ENCODE peak calls at places on chromosome 18, in ten cellular contexts. One of them, this sample, is unnamed.

GRCh38 chr18:10518595-10519273 is 7.1 kb upstream of the NAPG start:
- DNase-seq in stimulated activated CD8-positive, alpha-beta memory T cell treated with anti-CD3 and anti-CD28 coated beads, Interleukin-7, amount 100 ng/mL, for 24 hours: no peak
- DNase-seq in A549: no peak
- DNase-seq in HCT116: no peak
- DNase-seq in Calu3: no peak
- DNase-seq in coronary artery: no peak
- DNase-seq in neural progenitor cell: peak
- DNase-seq in activated naive CD8-positive, alpha-beta T cell treated with anti-CD3 and anti-CD28 coated beads, Interleukin-2, amount 50 U/mL, for 24 hours: no peak
- DNase-seq in body of pancreas: peak
- DNase-seq in AG09319: no peak
- DNase-seq in this sample: no peak

GRCh38 chr18:21742323-21742687 is 1.7 kb downstream of the MIB1 start:
- DNase-seq in stimulated activated CD8-positive, alpha-beta memory T cell treated with anti-CD3 and anti-CD28 coated beads, Interleukin-7, amount 100 ng/mL, for 24 hours: no peak
- DNase-seq in A549: no peak
- DNase-seq in HCT116: no peak
- DNase-seq in Calu3: no peak
- DNase-seq in coronary artery: no peak
- DNase-seq in neural progenitor cell: no peak
- DNase-seq in activated naive CD8-positive, alpha-beta T cell treated with anti-CD3 and anti-CD28 coated beads, Interleukin-2, amount 50 U/mL, for 24 hours: no peak
- DNase-seq in body of pancreas: no peak
- DNase-seq in AG09319: no peak
- DNase-seq in this sample: no peak

GRCh38 chr18:54149078-54149697 is 75.3 kb downstream of the MBD2 start:
- DNase-seq in stimulated activated CD8-positive, alpha-beta memory T cell treated with anti-CD3 and anti-CD28 coated beads, Interleukin-7, amount 100 ng/mL, for 24 hours: peak
- DNase-seq in A549: peak
- DNase-seq in HCT116: peak
- DNase-seq in Calu3: peak
- DNase-seq in coronary artery: no peak
- DNase-seq in neural progenitor cell: no peak
- DNase-seq in activated naive CD8-positive, alpha-beta T cell treated with anti-CD3 and anti-CD28 coated beads, Interleukin-2, amount 50 U/mL, for 24 hours: peak
- DNase-seq in body of pancreas: peak
- DNase-seq in AG09319: peak
- DNase-seq in this sample: no peak

GRCh38 chr18:68431922-68432198 is 283.0 kb downstream of the TMX3 start:
- DNase-seq in stimulated activated CD8-positive, alpha-beta memory T cell treated with anti-CD3 and anti-CD28 coated beads, Interleukin-7, amount 100 ng/mL, for 24 hours: no peak
- DNase-seq in A549: no peak
- DNase-seq in HCT116: no peak
- DNase-seq in Calu3: no peak
- DNase-seq in coronary artery: no peak
- DNase-seq in neural progenitor cell: no peak
- DNase-seq in activated naive CD8-positive, alpha-beta T cell treated with anti-CD3 and anti-CD28 coated beads, Interleukin-2, amount 50 U/mL, for 24 hours: no peak
- DNase-seq in body of pancreas: no peak
- DNase-seq in AG09319: no peak
- DNase-seq in this sample: no peak

GRCh38 chr18:59448546-59448945 is 89.5 kb upstream of the LMAN1 start:
- DNase-seq in stimulated activated CD8-positive, alpha-beta memory T cell treated with anti-CD3 and anti-CD28 coated beads, Interleukin-7, amount 100 ng/mL, for 24 hours: no peak
- DNase-seq in A549: no peak
- DNase-seq in HCT116: no peak
- DNase-seq in Calu3: no peak
- DNase-seq in coronary artery: no peak
- DNase-seq in neural progenitor cell: no peak
- DNase-seq in activated naive CD8-positive, alpha-beta T cell treated with anti-CD3 and anti-CD28 coated beads, Interleukin-2, amount 50 U/mL, for 24 hours: no peak
- DNase-seq in body of pancreas: no peak
- DNase-seq in AG09319: peak
- DNase-seq in this sample: no peak

GRCh38 chr18:76822510-76823165 is at the start of gene ZNF236:
- DNase-seq in stimulated activated CD8-positive, alpha-beta memory T cell treated with anti-CD3 and anti-CD28 coated beads, Interleukin-7, amount 100 ng/mL, for 24 hours: peak
- DNase-seq in A549: peak
- DNase-seq in HCT116: no peak
- DNase-seq in Calu3: peak
- DNase-seq in coronary artery: no peak
- DNase-seq in neural progenitor cell: peak
- DNase-seq in activated naive CD8-positive, alpha-beta T cell treated with anti-CD3 and anti-CD28 coated beads, Interleukin-2, amount 50 U/mL, for 24 hours: peak
- DNase-seq in body of pancreas: peak
- DNase-seq in AG09319: peak
- DNase-seq in this sample: no peak

GRCh38 chr18:22828171-22828570 is 105.0 kb upstream of the RBBP8 start:
- DNase-seq in stimulated activated CD8-positive, alpha-beta memory T cell treated with anti-CD3 and anti-CD28 coated beads, Interleukin-7, amount 100 ng/mL, for 24 hours: no peak
- DNase-seq in A549: no peak
- DNase-seq in HCT116: no peak
- DNase-seq in Calu3: no peak
- DNase-seq in coronary artery: no peak
- DNase-seq in neural progenitor cell: no peak
- DNase-seq in activated naive CD8-positive, alpha-beta T cell treated with anti-CD3 and anti-CD28 coated beads, Interleukin-2, amount 50 U/mL, for 24 hours: no peak
- DNase-seq in body of pancreas: no peak
- DNase-seq in AG09319: no peak
- DNase-seq in this sample: no peak

GRCh38 chr18:41145526-41145925 is 809.5 kb upstream of the PIK3C3 start:
- DNase-seq in stimulated activated CD8-positive, alpha-beta memory T cell treated with anti-CD3 and anti-CD28 coated beads, Interleukin-7, amount 100 ng/mL, for 24 hours: no peak
- DNase-seq in A549: no peak
- DNase-seq in HCT116: no peak
- DNase-seq in Calu3: no peak
- DNase-seq in coronary artery: no peak
- DNase-seq in neural progenitor cell: no peak
- DNase-seq in activated naive CD8-positive, alpha-beta T cell treated with anti-CD3 and anti-CD28 coated beads, Interleukin-2, amount 50 U/mL, for 24 hours: no peak
- DNase-seq in body of pancreas: no peak
- DNase-seq in AG09319: no peak
- DNase-seq in this sample: no peak

GRCh38 chr18:36127866-36128845 is 984 bp downstream of the SLC39A6 start:
- DNase-seq in stimulated activated CD8-positive, alpha-beta memory T cell treated with anti-CD3 and anti-CD28 coated beads, Interleukin-7, amount 100 ng/mL, for 24 hours: no peak
- DNase-seq in A549: no peak
- DNase-seq in HCT116: no peak
- DNase-seq in Calu3: peak
- DNase-seq in coronary artery: no peak
- DNase-seq in neural progenitor cell: peak
- DNase-seq in activated naive CD8-positive, alpha-beta T cell treated with anti-CD3 and anti-CD28 coated beads, Interleukin-2, amount 50 U/mL, for 24 hours: peak
- DNase-seq in body of pancreas: no peak
- DNase-seq in AG09319: no peak
- DNase-seq in this sample: no peak

GRCh38 chr18:26386002-26386401 is 159.8 kb downstream of the TAF4B start:
- DNase-seq in stimulated activated CD8-positive, alpha-beta memory T cell treated with anti-CD3 and anti-CD28 coated beads, Interleukin-7, amount 100 ng/mL, for 24 hours: no peak
- DNase-seq in A549: no peak
- DNase-seq in HCT116: no peak
- DNase-seq in Calu3: peak
- DNase-seq in coronary artery: no peak
- DNase-seq in neural progenitor cell: no peak
- DNase-seq in activated naive CD8-positive, alpha-beta T cell treated with anti-CD3 and anti-CD28 coated beads, Interleukin-2, amount 50 U/mL, for 24 hours: no peak
- DNase-seq in body of pancreas: peak
- DNase-seq in AG09319: peak
- DNase-seq in this sample: no peak

GRCh38 chr18:79406708-79407107 is 11.0 kb downstream of the NFATC1 start:
- DNase-seq in stimulated activated CD8-positive, alpha-beta memory T cell treated with anti-CD3 and anti-CD28 coated beads, Interleukin-7, amount 100 ng/mL, for 24 hours: no peak
- DNase-seq in A549: no peak
- DNase-seq in HCT116: no peak
- DNase-seq in Calu3: no peak
- DNase-seq in coronary artery: no peak
- DNase-seq in neural progenitor cell: no peak
- DNase-seq in activated naive CD8-positive, alpha-beta T cell treated with anti-CD3 and anti-CD28 coated beads, Interleukin-2, amount 50 U/mL, for 24 hours: no peak
- DNase-seq in body of pancreas: no peak
- DNase-seq in AG09319: no peak
- DNase-seq in this sample: no peak

GRCh38 chr18:22378672-22379282 is 38.9 kb downstream of the CTAGE1 start:
- DNase-seq in stimulated activated CD8-positive, alpha-beta memory T cell treated with anti-CD3 and anti-CD28 coated beads, Interleukin-7, amount 100 ng/mL, for 24 hours: no peak
- DNase-seq in A549: peak
- DNase-seq in HCT116: peak
- DNase-seq in Calu3: peak
- DNase-seq in coronary artery: no peak
- DNase-seq in neural progenitor cell: peak
- DNase-seq in activated naive CD8-positive, alpha-beta T cell treated with anti-CD3 and anti-CD28 coated beads, Interleukin-2, amount 50 U/mL, for 24 hours: peak
- DNase-seq in body of pancreas: peak
- DNase-seq in AG09319: no peak
- DNase-seq in this sample: no peak

GRCh38 chr18:136433-136832 is 21.9 kb upstream of the USP14 start:
- DNase-seq in stimulated activated CD8-positive, alpha-beta memory T cell treated with anti-CD3 and anti-CD28 coated beads, Interleukin-7, amount 100 ng/mL, for 24 hours: no peak
- DNase-seq in A549: no peak
- DNase-seq in HCT116: no peak
- DNase-seq in Calu3: no peak
- DNase-seq in coronary artery: no peak
- DNase-seq in neural progenitor cell: no peak
- DNase-seq in activated naive CD8-positive, alpha-beta T cell treated with anti-CD3 and anti-CD28 coated beads, Interleukin-2, amount 50 U/mL, for 24 hours: peak
- DNase-seq in body of pancreas: no peak
- DNase-seq in AG09319: no peak
- DNase-seq in this sample: no peak

GRCh38 chr18:76932026-76932819 is 109.9 kb downstream of the ZNF236 start:
- DNase-seq in stimulated activated CD8-positive, alpha-beta memory T cell treated with anti-CD3 and anti-CD28 coated beads, Interleukin-7, amount 100 ng/mL, for 24 hours: no peak
- DNase-seq in A549: no peak
- DNase-seq in HCT116: no peak
- DNase-seq in Calu3: no peak
- DNase-seq in coronary artery: no peak
- DNase-seq in neural progenitor cell: no peak
- DNase-seq in activated naive CD8-positive, alpha-beta T cell treated with anti-CD3 and anti-CD28 coated beads, Interleukin-2, amount 50 U/mL, for 24 hours: no peak
- DNase-seq in body of pancreas: peak
- DNase-seq in AG09319: no peak
- DNase-seq in this sample: no peak

GRCh38 chr18:73980289-73980979 is 167.2 kb downstream of the FBXO15 start:
- DNase-seq in stimulated activated CD8-positive, alpha-beta memory T cell treated with anti-CD3 and anti-CD28 coated beads, Interleukin-7, amount 100 ng/mL, for 24 hours: no peak
- DNase-seq in A549: peak
- DNase-seq in HCT116: peak
- DNase-seq in Calu3: peak
- DNase-seq in coronary artery: no peak
- DNase-seq in neural progenitor cell: peak
- DNase-seq in activated naive CD8-positive, alpha-beta T cell treated with anti-CD3 and anti-CD28 coated beads, Interleukin-2, amount 50 U/mL, for 24 hours: no peak
- DNase-seq in body of pancreas: no peak
- DNase-seq in AG09319: no peak
- DNase-seq in this sample: no peak

GRCh38 chr18:3867768-3868445 is 417.9 kb downstream of the TGIF1 start:
- DNase-seq in stimulated activated CD8-positive, alpha-beta memory T cell treated with anti-CD3 and anti-CD28 coated beads, Interleukin-7, amount 100 ng/mL, for 24 hours: no peak
- DNase-seq in A549: no peak
- DNase-seq in HCT116: no peak
- DNase-seq in Calu3: no peak
- DNase-seq in coronary artery: no peak
- DNase-seq in neural progenitor cell: no peak
- DNase-seq in activated naive CD8-positive, alpha-beta T cell treated with anti-CD3 and anti-CD28 coated beads, Interleukin-2, amount 50 U/mL, for 24 hours: no peak
- DNase-seq in body of pancreas: no peak
- DNase-seq in AG09319: no peak
- DNase-seq in this sample: peak

GRCh38 chr18:73214970-73215369 is 347.2 kb upstream of the NETO1 start:
- DNase-seq in stimulated activated CD8-positive, alpha-beta memory T cell treated with anti-CD3 and anti-CD28 coated beads, Interleukin-7, amount 100 ng/mL, for 24 hours: no peak
- DNase-seq in A549: no peak
- DNase-seq in HCT116: no peak
- DNase-seq in Calu3: no peak
- DNase-seq in coronary artery: no peak
- DNase-seq in neural progenitor cell: no peak
- DNase-seq in activated naive CD8-positive, alpha-beta T cell treated with anti-CD3 and anti-CD28 coated beads, Interleukin-2, amount 50 U/mL, for 24 hours: no peak
- DNase-seq in body of pancreas: no peak
- DNase-seq in AG09319: no peak
- DNase-seq in this sample: no peak

GRCh38 chr18:26553943-26554342 is 5.6 kb upstream of the KCTD1 start:
- DNase-seq in stimulated activated CD8-positive, alpha-beta memory T cell treated with anti-CD3 and anti-CD28 coated beads, Interleukin-7, amount 100 ng/mL, for 24 hours: no peak
- DNase-seq in A549: no peak
- DNase-seq in HCT116: no peak
- DNase-seq in Calu3: no peak
- DNase-seq in coronary artery: no peak
- DNase-seq in neural progenitor cell: no peak
- DNase-seq in activated naive CD8-positive, alpha-beta T cell treated with anti-CD3 and anti-CD28 coated beads, Interleukin-2, amount 50 U/mL, for 24 hours: no peak
- DNase-seq in body of pancreas: no peak
- DNase-seq in AG09319: no peak
- DNase-seq in this sample: no peak

GRCh38 chr18:58908006-58908405 is 43.3 kb downstream of the ZNF532 start:
- DNase-seq in stimulated activated CD8-positive, alpha-beta memory T cell treated with anti-CD3 and anti-CD28 coated beads, Interleukin-7, amount 100 ng/mL, for 24 hours: no peak
- DNase-seq in A549: no peak
- DNase-seq in HCT116: no peak
- DNase-seq in Calu3: no peak
- DNase-seq in coronary artery: no peak
- DNase-seq in neural progenitor cell: no peak
- DNase-seq in activated naive CD8-positive, alpha-beta T cell treated with anti-CD3 and anti-CD28 coated beads, Interleukin-2, amount 50 U/mL, for 24 hours: no peak
- DNase-seq in body of pancreas: no peak
- DNase-seq in AG09319: no peak
- DNase-seq in this sample: no peak

GRCh38 chr18:77622009-77622692 is 372.5 kb downstream of the GALR1 start:
- DNase-seq in stimulated activated CD8-positive, alpha-beta memory T cell treated with anti-CD3 and anti-CD28 coated beads, Interleukin-7, amount 100 ng/mL, for 24 hours: no peak
- DNase-seq in A549: no peak
- DNase-seq in HCT116: no peak
- DNase-seq in Calu3: no peak
- DNase-seq in coronary artery: no peak
- DNase-seq in neural progenitor cell: no peak
- DNase-seq in activated naive CD8-positive, alpha-beta T cell treated with anti-CD3 and anti-CD28 coated beads, Interleukin-2, amount 50 U/mL, for 24 hours: peak
- DNase-seq in body of pancreas: no peak
- DNase-seq in AG09319: no peak
- DNase-seq in this sample: no peak

GRCh38 chr18:76565238-76566173 is 70.5 kb upstream of the ZNF516 start:
- DNase-seq in stimulated activated CD8-positive, alpha-beta memory T cell treated with anti-CD3 and anti-CD28 coated beads, Interleukin-7, amount 100 ng/mL, for 24 hours: no peak
- DNase-seq in A549: no peak
- DNase-seq in HCT116: no peak
- DNase-seq in Calu3: no peak
- DNase-seq in coronary artery: no peak
- DNase-seq in neural progenitor cell: peak
- DNase-seq in activated naive CD8-positive, alpha-beta T cell treated with anti-CD3 and anti-CD28 coated beads, Interleukin-2, amount 50 U/mL, for 24 hours: no peak
- DNase-seq in body of pancreas: peak
- DNase-seq in AG09319: peak
- DNase-seq in this sample: peak

GRCh38 chr18:57220485-57220884 is 73.6 kb downstream of the BOD1L2 start:
- DNase-seq in stimulated activated CD8-positive, alpha-beta memory T cell treated with anti-CD3 and anti-CD28 coated beads, Interleukin-7, amount 100 ng/mL, for 24 hours: no peak
- DNase-seq in A549: no peak
- DNase-seq in HCT116: no peak
- DNase-seq in Calu3: no peak
- DNase-seq in coronary artery: no peak
- DNase-seq in neural progenitor cell: peak
- DNase-seq in activated naive CD8-positive, alpha-beta T cell treated with anti-CD3 and anti-CD28 coated beads, Interleukin-2, amount 50 U/mL, for 24 hours: no peak
- DNase-seq in body of pancreas: no peak
- DNase-seq in AG09319: no peak
- DNase-seq in this sample: no peak

GRCh38 chr18:10419420-10420103 is 34.9 kb upstream of the APCDD1 start:
- DNase-seq in stimulated activated CD8-positive, alpha-beta memory T cell treated with anti-CD3 and anti-CD28 coated beads, Interleukin-7, amount 100 ng/mL, for 24 hours: no peak
- DNase-seq in A549: no peak
- DNase-seq in HCT116: no peak
- DNase-seq in Calu3: no peak
- DNase-seq in coronary artery: no peak
- DNase-seq in neural progenitor cell: no peak
- DNase-seq in activated naive CD8-positive, alpha-beta T cell treated with anti-CD3 and anti-CD28 coated beads, Interleukin-2, amount 50 U/mL, for 24 hours: no peak
- DNase-seq in body of pancreas: no peak
- DNase-seq in AG09319: no peak
- DNase-seq in this sample: no peak

GRCh38 chr18:50115095-50115494 is 79.9 kb downstream of the MYO5B start:
- DNase-seq in stimulated activated CD8-positive, alpha-beta memory T cell treated with anti-CD3 and anti-CD28 coated beads, Interleukin-7, amount 100 ng/mL, for 24 hours: no peak
- DNase-seq in A549: no peak
- DNase-seq in HCT116: no peak
- DNase-seq in Calu3: no peak
- DNase-seq in coronary artery: no peak
- DNase-seq in neural progenitor cell: no peak
- DNase-seq in activated naive CD8-positive, alpha-beta T cell treated with anti-CD3 and anti-CD28 coated beads, Interleukin-2, amount 50 U/mL, for 24 hours: no peak
- DNase-seq in body of pancreas: no peak
- DNase-seq in AG09319: no peak
- DNase-seq in this sample: no peak

GRCh38 chr18:61400714-61401113 is 67.5 kb downstream of the CDH20 start:
- DNase-seq in stimulated activated CD8-positive, alpha-beta memory T cell treated with anti-CD3 and anti-CD28 coated beads, Interleukin-7, amount 100 ng/mL, for 24 hours: no peak
- DNase-seq in A549: no peak
- DNase-seq in HCT116: no peak
- DNase-seq in Calu3: no peak
- DNase-seq in coronary artery: no peak
- DNase-seq in neural progenitor cell: no peak
- DNase-seq in activated naive CD8-positive, alpha-beta T cell treated with anti-CD3 and anti-CD28 coated beads, Interleukin-2, amount 50 U/mL, for 24 hours: no peak
- DNase-seq in body of pancreas: no peak
- DNase-seq in AG09319: no peak
- DNase-seq in this sample: no peak

GRCh38 chr18:26480897-26481795 is 67.2 kb downstream of the KCTD1 start:
- DNase-seq in stimulated activated CD8-positive, alpha-beta memory T cell treated with anti-CD3 and anti-CD28 coated beads, Interleukin-7, amount 100 ng/mL, for 24 hours: no peak
- DNase-seq in A549: peak
- DNase-seq in HCT116: peak
- DNase-seq in Calu3: peak
- DNase-seq in coronary artery: no peak
- DNase-seq in neural progenitor cell: no peak
- DNase-seq in activated naive CD8-positive, alpha-beta T cell treated with anti-CD3 and anti-CD28 coated beads, Interleukin-2, amount 50 U/mL, for 24 hours: no peak
- DNase-seq in body of pancreas: no peak
- DNase-seq in AG09319: peak
- DNase-seq in this sample: no peak

GRCh38 chr18:24054130-24054529 is 39.6 kb downstream of the TTC39C start:
- DNase-seq in stimulated activated CD8-positive, alpha-beta memory T cell treated with anti-CD3 and anti-CD28 coated beads, Interleukin-7, amount 100 ng/mL, for 24 hours: no peak
- DNase-seq in A549: no peak
- DNase-seq in HCT116: no peak
- DNase-seq in Calu3: no peak
- DNase-seq in coronary artery: no peak
- DNase-seq in neural progenitor cell: no peak
- DNase-seq in activated naive CD8-positive, alpha-beta T cell treated with anti-CD3 and anti-CD28 coated beads, Interleukin-2, amount 50 U/mL, for 24 hours: peak
- DNase-seq in body of pancreas: no peak
- DNase-seq in AG09319: no peak
- DNase-seq in this sample: no peak

GRCh38 chr18:36372902-36373301 is 75.4 kb downstream of the FHOD3 start:
- DNase-seq in stimulated activated CD8-positive, alpha-beta memory T cell treated with anti-CD3 and anti-CD28 coated beads, Interleukin-7, amount 100 ng/mL, for 24 hours: no peak
- DNase-seq in A549: no peak
- DNase-seq in HCT116: no peak
- DNase-seq in Calu3: peak
- DNase-seq in coronary artery: no peak
- DNase-seq in neural progenitor cell: no peak
- DNase-seq in activated naive CD8-positive, alpha-beta T cell treated with anti-CD3 and anti-CD28 coated beads, Interleukin-2, amount 50 U/mL, for 24 hours: no peak
- DNase-seq in body of pancreas: no peak
- DNase-seq in AG09319: peak
- DNase-seq in this sample: no peak